ENCODE peak calls at places on chromosomes 7 and 10, in four cellular contexts. X is A549, Y is H1, M is K562. O is an unnamed sample.

GRCh38 chr7:120949393-120949799 is 1.2 kb upstream of the ING3 start:
- DNase-seq in X (no peak), Y (no peak), M (no peak), O (no peak)

GRCh38 chr7:79401254-79401653 is 52.2 kb downstream of the MAGI2 start:
- DNase-seq in M (no peak), Y (no peak), X (no peak), O (no peak)

GRCh38 chr10:45058580-45058979 is 57.9 kb downstream of the ZNF22 start:
- DNase-seq in M (no peak), Y (no peak), X (no peak), O (no peak)

GRCh38 chr10:11704087-11704486 is 38.1 kb upstream of the ECHDC3 start:
- DNase-seq in M (no peak), Y (no peak), X (no peak), O (no peak)

GRCh38 chr10:78910886-78911285 is 157.9 kb upstream of the ZMIZ1 start:
- DNase-seq in Y (no peak), X (no peak), M (no peak), O (no peak)

GRCh38 chr7:165661-166369 is 26.6 kb upstream of the FAM20C start:
- DNase-seq in Y (no peak), M (no peak), X (no peak), O (no peak)

GRCh38 chr7:124322561-124322960 is 289.7 kb upstream of the TMEM229A start:
- DNase-seq in Y (no peak), M (no peak), X (no peak), O (no peak)

GRCh38 chr7:32803742-32804141 is 87.8 kb downstream of the KBTBD2 start:
- DNase-seq in Y (no peak), X (no peak), M (no peak), O (no peak)

GRCh38 chr7:44064791-44065430 is 456 bp downstream of the PGAM2 start:
- DNase-seq in M (no peak), X (no peak), Y (no peak), O (no peak)

GRCh38 chr7:99579956-99580777 is 17.9 kb upstream of the TMEM225B start:
- DNase-seq in X (no peak), M (peak), Y (peak), O (peak)

GRCh38 chr7:4835398-4836205 is 26.2 kb downstream of the PAPOLB start:
- DNase-seq in M (no peak), Y (no peak), X (no peak), O (no peak)

GRCh38 chr7:38438938-38439337 is 165.5 kb upstream of the TARP start:
- DNase-seq in X (no peak), M (no peak), Y (no peak), O (no peak)

GRCh38 chr7:112930787-112931186 is 140.6 kb upstream of the TMEM168 start:
- DNase-seq in X (no peak), Y (no peak), M (no peak), O (peak)

GRCh38 chr10:15775513-15775912 is 55.8 kb upstream of the ITGA8 start:
- DNase-seq in Y (no peak), M (no peak), X (no peak), O (no peak)

GRCh38 chr10:43958964-43959363 is 310.3 kb upstream of the ZNF32 start:
- DNase-seq in Y (no peak), X (no peak), M (no peak), O (no peak)

GRCh38 chr7:153943428-153944370 is 108.5 kb upstream of the DPP6 start:
- DNase-seq in M (no peak), X (no peak), Y (no peak), O (no peak)

GRCh38 chr7:78379148-78379547 is 580.6 kb downstream of the PHTF2 start:
- DNase-seq in Y (no peak), X (no peak), M (no peak), O (no peak)

GRCh38 chr7:77199008-77199966 is at the start of gene FGL2:
- DNase-seq in X (no peak), M (no peak), Y (peak), O (no peak)

GRCh38 chr10:52744057-52744819 is 28.3 kb downstream of the MBL2 start:
- DNase-seq in Y (no peak), X (no peak), M (no peak), O (no peak)

GRCh38 chr10:114551310-114551972 is 106.6 kb downstream of the ABLIM1 start:
- DNase-seq in M (no peak), X (no peak), Y (no peak), O (no peak)

DNA sequence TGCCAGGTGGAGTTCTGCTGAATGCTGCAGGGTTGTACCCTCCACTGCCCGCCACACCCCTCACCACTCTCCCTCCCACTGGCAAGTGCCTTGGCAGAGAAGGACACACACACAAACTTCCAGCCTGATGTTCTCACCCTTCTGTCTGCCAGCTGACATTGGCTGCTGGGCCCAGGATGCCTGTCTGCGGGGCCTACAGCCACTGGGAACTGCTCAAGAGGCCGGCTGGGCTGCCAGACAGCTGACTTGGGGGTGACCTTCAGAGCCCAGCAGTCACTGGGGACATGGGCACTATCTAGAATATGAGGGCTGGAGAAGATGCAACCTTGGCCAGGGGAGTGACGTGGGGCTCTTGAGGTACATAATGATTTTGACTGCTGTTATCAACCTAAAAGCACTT is 157.1 kb downstream of the SH3PXD2A start:
- DNase-seq in Y (no peak), X (no peak), M (no peak), O (no peak)
- TF ChIP-seq PHF8 in Y (no peak), X (no peak), M (no peak), O (no peak)

GRCh38 chr7:24476227-24476626 is 97.0 kb upstream of the PALS2 start:
- DNase-seq in M (no peak), Y (no peak), X (no peak), O (no peak)
- TF ChIP-seq PHF8 in M (no peak), Y (no peak), X (no peak), O (no peak)

DNA sequence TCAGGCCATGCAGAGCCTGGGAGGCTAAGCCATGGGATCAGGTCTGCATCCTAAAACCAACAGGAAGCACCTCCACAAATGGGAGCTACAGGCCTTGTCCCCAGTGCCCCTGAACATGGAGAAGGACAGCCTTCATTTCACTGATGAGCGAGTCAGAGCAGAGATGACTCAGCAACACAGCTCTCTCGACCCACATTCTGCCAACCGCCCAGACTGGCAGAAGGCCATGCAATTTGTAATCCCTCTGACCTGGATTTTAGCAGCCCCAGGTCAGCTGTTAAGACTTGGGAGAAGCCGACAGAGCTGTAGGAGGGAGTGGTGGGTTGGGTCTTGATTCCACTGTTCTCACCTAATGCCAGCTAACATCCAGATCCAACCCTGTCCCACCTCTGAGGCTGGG is 25.5 kb downstream of the VOPP1 start:
- DNase-seq in X (peak), Y (no peak), M (no peak), O (peak)
- TF ChIP-seq PHF8 in X (no peak), Y (no peak), M (no peak), O (no peak)

DNA sequence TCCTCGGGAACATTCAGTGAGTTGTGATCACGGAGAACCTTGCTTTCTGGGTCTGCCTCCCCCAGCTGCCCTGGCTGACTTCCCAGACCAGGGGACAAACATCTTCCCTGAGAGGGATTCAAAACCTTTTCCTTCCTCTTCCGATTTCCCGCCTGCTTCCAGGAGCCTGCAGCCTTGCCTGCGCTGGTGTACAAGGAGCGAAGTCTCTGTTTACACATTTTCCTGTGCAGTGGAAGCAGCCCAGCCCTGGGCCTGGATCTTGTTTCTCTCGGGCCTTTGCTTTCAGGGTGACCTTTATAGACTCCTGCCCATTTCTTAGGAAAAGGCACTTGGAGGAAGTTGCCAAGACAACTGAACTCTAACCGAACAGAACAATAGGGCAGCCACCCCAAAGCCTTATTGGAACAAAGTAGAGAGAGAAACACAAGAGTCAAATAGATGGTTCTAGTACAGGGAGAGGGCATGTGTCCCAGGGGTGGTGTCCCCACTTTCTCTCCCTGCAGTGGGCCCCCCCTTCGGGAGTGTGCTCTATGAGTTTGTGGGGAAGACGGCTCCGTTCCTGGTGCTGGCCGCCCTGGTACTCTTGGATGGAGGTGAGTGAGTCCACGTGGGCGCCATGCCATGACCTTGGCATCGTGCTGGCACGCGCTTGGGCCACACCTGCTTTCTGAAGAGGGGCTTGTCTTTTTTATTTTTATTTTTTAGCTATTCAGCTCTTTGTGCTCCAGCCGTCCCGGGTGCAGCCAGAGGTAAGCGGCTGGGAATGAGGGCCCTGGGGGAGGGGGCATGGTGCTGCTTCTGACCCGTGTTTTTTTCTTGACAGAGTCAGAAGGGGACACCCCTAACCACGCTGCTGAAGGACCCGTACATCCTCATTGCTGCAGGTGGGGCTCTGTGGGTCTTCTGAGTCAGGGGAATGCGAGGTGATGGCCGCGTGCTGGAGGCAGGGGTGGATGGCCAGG is 14.1 kb downstream of the SLC18A2 start:
- DNase-seq in X (no peak), M (no peak), Y (no peak), O (no peak)
- TF ChIP-seq PHF8 in X (no peak), M (no peak), Y (no peak), O (no peak)

DNA sequence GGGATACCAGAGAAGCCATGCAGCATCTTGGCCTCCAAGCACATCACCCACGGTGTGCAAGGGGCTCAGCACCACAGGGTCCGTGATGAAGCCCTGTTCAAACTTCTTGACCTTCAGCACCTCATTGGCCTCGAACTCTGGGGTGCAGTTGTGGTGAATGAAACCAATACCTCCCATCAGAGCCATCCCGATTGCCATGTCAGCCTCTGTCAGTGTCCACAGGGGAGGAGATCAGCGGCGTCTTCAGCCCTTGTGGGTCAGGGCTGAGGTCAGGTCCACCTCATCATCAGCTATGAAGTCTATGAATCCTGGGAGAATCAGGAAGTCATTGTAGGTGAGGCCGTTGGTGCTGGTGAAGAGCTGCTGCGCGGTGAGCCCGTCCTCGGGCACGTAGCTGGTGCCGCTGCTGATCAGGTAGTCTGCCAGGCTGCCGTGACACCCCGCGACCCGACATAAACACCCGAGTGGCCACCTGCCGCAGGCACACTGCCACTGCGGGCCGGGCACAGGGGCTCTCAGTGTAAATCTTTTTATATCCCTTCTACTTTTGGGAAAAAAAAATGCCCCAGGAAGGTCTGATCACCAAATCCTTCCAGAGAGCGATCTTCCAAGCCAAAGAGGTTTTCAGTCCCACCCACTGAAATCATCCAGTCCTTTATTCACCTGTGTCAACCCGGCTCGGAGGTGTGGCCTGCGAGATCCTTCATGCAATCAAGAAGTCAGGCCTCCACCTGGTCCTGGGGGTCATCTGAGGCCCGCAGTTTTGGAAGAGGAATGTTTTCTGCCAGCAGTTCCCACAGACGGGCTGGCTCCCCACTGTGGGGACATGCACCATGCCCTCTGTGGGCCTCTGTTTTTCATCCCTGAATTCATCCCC is 144.1 kb upstream of the KCNMA1 start:
- DNase-seq in X (no peak), M (no peak), Y (no peak), O (no peak)
- TF ChIP-seq PHF8 in X (no peak), M (no peak), Y (no peak), O (no peak)

GRCh38 chr7:11567571-11567970 is 264.4 kb downstream of the THSD7A start:
- DNase-seq in Y (no peak), M (no peak), X (no peak), O (no peak)
- TF ChIP-seq PHF8 in Y (no peak), M (no peak), X (no peak), O (no peak)

GRCh38 chr10:104072786-104073185 is 12.9 kb downstream of the COL17A1 start:
- DNase-seq in X (no peak), M (no peak), Y (no peak), O (no peak)

GRCh38 chr10:104074505-104074904 is 11.2 kb downstream of the COL17A1 start:
- DNase-seq in Y (peak), X (no peak), M (no peak), O (no peak)

GRCh38 chr10:104080762-104081161 is 4.9 kb downstream of the COL17A1 start:
- DNase-seq in Y (no peak), M (peak), X (peak), O (peak)

GRCh38 chr10:104077282-104078151 is 8.2 kb downstream of the COL17A1 start:
- DNase-seq in M (no peak), Y (peak), X (no peak), O (no peak)

GRCh38 chr10:104076743-104077160 is 8.9 kb downstream of the COL17A1 start:
- DNase-seq in X (no peak), M (no peak), Y (no peak), O (no peak)
- TF ChIP-seq PHF8 in X (no peak), M (no peak), Y (no peak), O (no peak)